ENCODE peak calls at places on chromosomes 1 and 21, in six cellular contexts. C is fibroblast of villous mesenchyme, I is Peyer's patch, A is brain microvascular endothelial cell, Y is left ventricle myocardium inferior, T is lower leg skin. E is an unnamed sample.

GRCh38 chr1:41245659-41246058 is 3.6 kb upstream of the SCMH1 start:
- DNase-seq in C (peak; percentile 80), I (no peak), A (no peak), Y (no peak), T (no peak), E (peak; percentile 46)

GRCh38 chr1:43952731-43953350 is 6.1 kb downstream of the IPO13 start:
- DNase-seq in C (no peak), I (no peak), A (no peak), Y (no peak), T (no peak), E (no peak)

GRCh38 chr1:24900985-24901781 is 28.9 kb downstream of the RUNX3 start:
- DNase-seq in C (no peak), I (peak; percentile 41), A (no peak), Y (no peak), T (peak; percentile 81), E (no peak)

GRCh38 chr1:202479630-202480029 is 131.1 kb downstream of the PPP1R12B start:
- DNase-seq in C (no peak), I (no peak), A (no peak), Y (no peak), T (no peak), E (no peak)

GRCh38 chr1:229093546-229094336 is 177.2 kb upstream of the RAB4A start:
- DNase-seq in C (no peak), I (no peak), A (no peak), Y (no peak), T (peak; percentile 42), E (no peak)

GRCh38 chr1:32876341-32877210 is 5.9 kb upstream of the FNDC5 start:
- DNase-seq in C (peak; percentile 50), I (peak; percentile 80), A (peak; percentile 34), Y (peak; percentile 53), T (peak; percentile 82), E (peak; percentile 49)

GRCh38 chr1:117795190-117795589 is 134.2 kb downstream of the GDAP2 start:
- DNase-seq in C (peak; percentile 60), I (no peak), A (peak; percentile 88), Y (peak; percentile 31), T (no peak), E (peak; percentile 52)

GRCh38 chr1:109240158-109241152 is 8.9 kb upstream of the CELSR2 start:
- DNase-seq in C (peak; percentile 41), I (peak; percentile 60), A (peak; percentile 77), Y (peak; percentile 78), T (peak; percentile 93), E (peak; percentile 56)

GRCh38 chr1:232788235-232788872 is 16.9 kb upstream of the MAP10 start:
- DNase-seq in C (no peak), I (no peak), A (no peak), Y (no peak), T (no peak), E (no peak)

GRCh38 chr1:31483012-31483946 is 70.3 kb downstream of the SERINC2 start:
- DNase-seq in C (peak; percentile 98), I (peak; percentile 76), A (no peak), Y (no peak), T (no peak), E (peak; percentile 94)

GRCh38 chr21:17818158-17819113 is 720 bp downstream of the C21orf91 start:
- DNase-seq in C (peak; percentile 45), I (peak; percentile 74), A (peak; percentile 24), Y (peak; percentile 20), T (peak; percentile 88), E (peak; percentile 49)

GRCh38 chr1:37732111-37732780 is 32.7 kb downstream of the EPHA10 start:
- DNase-seq in C (no peak), I (peak; percentile 79), A (no peak), Y (no peak), T (peak; percentile 65), E (no peak)

GRCh38 chr1:59427155-59427554 is 130.3 kb downstream of the FGGY start:
- DNase-seq in C (no peak), I (no peak), A (no peak), Y (no peak), T (no peak), E (no peak)

GRCh38 chr1:109807822-109808680 is 44.3 kb upstream of the EPS8L3 start:
- DNase-seq in C (no peak), I (peak; percentile 40), A (no peak), Y (no peak), T (no peak), E (no peak)

GRCh38 chr1:3066826-3067225 is 2.2 kb upstream of the PRDM16 start:
- DNase-seq in C (no peak), I (no peak), A (no peak), Y (peak; percentile 13), T (peak; percentile 78), E (no peak)

GRCh38 chr1:224785622-224786021 is 143.9 kb upstream of the DNAH14 start:
- DNase-seq in C (no peak), I (no peak), A (no peak), Y (no peak), T (no peak), E (no peak)

GRCh38 chr1:224789311-224789710 is 140.2 kb upstream of the DNAH14 start:
- DNase-seq in C (no peak), I (no peak), A (no peak), Y (no peak), T (no peak), E (no peak)

GRCh38 chr1:224784606-224785328 is 144.7 kb upstream of the DNAH14 start:
- DNase-seq in C (peak; percentile 10), I (no peak), A (peak; percentile 22), Y (no peak), T (no peak), E (peak; percentile 10)

GRCh38 chr1:224783006-224783651 is 146.3 kb upstream of the DNAH14 start:
- DNase-seq in C (no peak), I (no peak), A (no peak), Y (no peak), T (no peak), E (no peak)

DNA sequence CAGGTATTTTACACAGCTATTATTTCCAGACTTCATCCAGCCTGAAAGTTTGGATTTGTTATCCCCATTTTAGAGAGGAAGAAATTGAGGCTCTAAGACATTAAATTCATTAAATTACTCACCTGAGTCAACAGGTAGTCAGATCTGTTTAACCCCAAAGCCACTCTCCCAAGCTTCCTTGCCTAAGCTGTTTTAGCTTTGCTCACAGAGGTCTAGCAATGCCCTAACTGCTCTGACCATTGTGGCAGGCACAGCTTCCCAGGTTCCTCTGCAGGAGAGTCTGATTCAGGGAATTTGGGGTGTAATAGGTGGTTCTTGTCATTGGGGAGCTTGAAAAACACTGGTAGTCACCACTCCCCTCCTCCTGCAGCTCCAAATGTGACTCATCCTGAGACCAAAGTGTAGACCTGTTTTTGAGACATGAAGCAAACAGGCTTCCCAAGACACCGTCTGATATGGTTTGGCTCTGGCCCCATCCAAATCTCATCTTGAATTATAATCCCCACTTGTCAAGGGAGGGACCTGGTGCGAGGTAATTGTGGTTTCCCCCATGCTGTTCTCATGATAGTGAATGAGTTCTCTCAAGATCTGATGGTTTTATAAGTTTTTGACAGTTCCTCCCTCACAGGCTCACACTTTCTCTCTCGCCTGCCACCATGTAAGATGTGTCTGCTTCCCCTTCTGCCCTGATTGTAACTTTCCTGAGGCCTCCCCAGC is 142.8 kb upstream of the DNAH14 start:
- DNase-seq in C (no peak), I (no peak), A (peak; percentile 3), Y (no peak), T (no peak), E (no peak)
- TF ChIP-seq CTCF in C (no peak), I (no peak), A (no peak), Y (no peak), T (no peak), E (no peak)

GRCh38 chr1:153608089-153608672 is 4.8 kb downstream of the S100A16 start:
- DNase-seq in C (no peak), I (no peak), A (peak; percentile 7), Y (no peak), T (no peak), E (no peak)
- H3K4me3 ChIP-seq in C (peak overlapping the region; percentile 29), I (no peak overlapping the region), A (peak overlapping the region; percentile 56), Y (peak overlapping the region; percentile 67), T (no peak overlapping the region), E (peak overlapping the region; percentile 90)

DNA sequence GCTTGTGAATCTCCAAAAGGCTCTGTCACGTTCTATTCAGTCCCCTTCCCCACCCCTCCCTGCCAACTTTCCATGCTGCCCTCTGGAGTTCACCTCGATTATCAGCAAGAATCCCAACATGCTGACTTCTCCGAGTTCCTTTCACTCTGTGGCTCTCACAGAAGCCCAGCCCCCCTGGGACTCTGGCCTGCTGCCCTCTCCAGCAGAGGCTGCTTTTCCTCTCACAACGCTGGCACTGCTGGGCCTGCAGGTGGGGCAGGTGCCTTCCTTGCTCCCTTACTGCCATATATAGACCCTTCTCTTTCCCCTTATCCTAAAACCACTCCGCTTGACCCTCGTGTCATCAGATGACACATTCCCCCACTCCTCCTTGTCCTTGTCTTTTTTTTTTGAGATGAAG is 10.2 kb upstream of the RNF186 start:
- DNase-seq in C (no peak), I (no peak), A (no peak), Y (no peak), T (no peak), E (no peak)
- TF ChIP-seq CTCF in C (no peak), I (no peak), A (no peak), Y (no peak), T (no peak), E (no peak)

GRCh38 chr1:183327429-183328290 is 90.5 kb downstream of the NMNAT2 start:
- DNase-seq in C (no peak), I (no peak), A (no peak), Y (peak; percentile 50), T (peak; percentile 70), E (no peak)
- H3K4me3 ChIP-seq in C (no peak overlapping the region), I (no peak overlapping the region), A (no peak overlapping the region), Y (no peak overlapping the region), T (no peak overlapping the region), E (no peak overlapping the region)

DNA sequence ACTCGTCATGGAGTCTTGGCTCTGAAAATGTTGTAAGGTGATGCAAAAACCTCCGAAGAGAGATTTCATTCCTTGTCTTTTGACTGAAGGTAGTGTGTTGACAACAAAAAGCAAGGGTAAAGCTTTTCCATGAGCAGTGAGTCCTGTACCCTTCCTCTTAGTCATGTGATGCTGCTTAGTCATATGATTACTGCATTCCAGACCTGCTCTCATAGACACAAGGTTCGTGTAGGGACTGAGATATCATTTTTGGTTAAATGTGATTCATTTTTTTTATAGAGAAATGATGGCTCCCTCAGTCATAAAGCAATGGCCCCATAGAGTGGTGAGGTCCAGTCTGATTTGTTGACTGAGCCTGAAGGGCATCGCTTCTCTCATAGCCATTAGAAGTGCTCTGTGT is 9.2 kb downstream of the KCNJ6 start:
- DNase-seq in C (no peak), I (no peak), A (no peak), Y (no peak), T (no peak), E (no peak)
- TF ChIP-seq CTCF in C (no peak), I (no peak), A (no peak), Y (no peak), T (no peak), E (no peak)

GRCh38 chr1:26281971-26282693 is 2.2 kb downstream of the SH3BGRL3 start:
- DNase-seq in C (peak; percentile 38), I (no peak), A (no peak), Y (peak; percentile 56), T (peak; percentile 81), E (no peak)
- H3K4me3 ChIP-seq in C (no peak overlapping the region), I (no peak overlapping the region), A (peak overlapping the region; percentile 78), Y (peak overlapping the region; percentile 92), T (no peak overlapping the region), E (peak overlapping the region; percentile 81)